ENCODE peak calls at places on chromosomes 6 and 20, in eight cellular contexts. X is stimulated activated CD4-positive, alpha-beta T cell treated with anti-CD3 and anti-CD28 coated beads, Interleukin-12 subunit alpha, Interleukin-12 subunit beta, amount 100 ng/mL, for 24 hours; V is omental fat pad; G is K562; W is stimulated activated CD8-positive, alpha-beta memory T cell treated with anti-CD3 and anti-CD28 coated beads, Interleukin-2, amount 100 ng/mL, for 1 hour; H is Panc1; N is NCI-H2029; I is A172. Q is an unnamed sample.

GRCh38 chr6:153092082-153093013 is 38.7 kb downstream of the RGS17 start:
- DNase-seq in X (no peak), V (no peak), G (no peak), W (no peak), H (no peak), N (no peak), I (peak), Q (no peak)

GRCh38 chr6:18586133-18586532 is 199.0 kb downstream of the RNF144B start:
- DNase-seq in X (no peak), V (no peak), G (no peak), W (no peak), H (no peak), N (no peak), I (no peak), Q (no peak)

GRCh38 chr20:641516-641913 is 11.5 kb downstream of the SRXN1 start:
- DNase-seq in X (no peak), V (no peak), G (peak), W (no peak), H (no peak), N (no peak), I (no peak), Q (no peak)

GRCh38 chr6:30013296-30013922 is 47.7 kb upstream of the POLR1H start:
- DNase-seq in X (no peak), V (no peak), G (peak), W (no peak), H (no peak), N (peak), I (no peak), Q (no peak)

GRCh38 chr6:164023535-164023934 is 609.0 kb downstream of the QKI start:
- DNase-seq in X (no peak), V (no peak), G (no peak), W (no peak), H (no peak), N (no peak), I (no peak), Q (no peak)

GRCh38 chr6:53359843-53360834 is 11.4 kb upstream of the ELOVL5 start:
- DNase-seq in X (no peak), V (no peak), G (peak), W (no peak), H (peak), N (no peak), I (peak), Q (no peak)

GRCh38 chr20:32537657-32538525 is 47.2 kb downstream of the NOL4L start:
- DNase-seq in X (no peak), V (no peak), G (peak), W (no peak), H (no peak), N (no peak), I (no peak), Q (no peak)

GRCh38 chr6:106692112-106692822 is 62.9 kb downstream of the QRSL1 start:
- DNase-seq in X (no peak), V (no peak), G (no peak), W (no peak), H (no peak), N (peak), I (peak), Q (no peak)

GRCh38 chr6:158170656-158171081 is 2.5 kb downstream of the GTF2H5 start:
- DNase-seq in X (no peak), V (no peak), G (no peak), W (no peak), H (no peak), N (no peak), I (peak), Q (no peak)

GRCh38 chr6:7239590-7239948 is 73.4 kb downstream of the SSR1 start:
- DNase-seq in X (no peak), V (no peak), G (no peak), W (no peak), H (no peak), N (no peak), I (no peak), Q (no peak)

GRCh38 chr20:48740269-48740603 is 87.6 kb downstream of the PREX1 start:
- DNase-seq in X (no peak), V (no peak), G (no peak), W (no peak), H (no peak), N (no peak), I (no peak), Q (no peak)

GRCh38 chr6:36141961-36142360 is 11.6 kb downstream of the MAPK13 start:
- DNase-seq in X (no peak), V (no peak), G (no peak), W (no peak), H (no peak), N (no peak), I (no peak), Q (no peak)

GRCh38 chr20:49973964-49974363 is 8.8 kb upstream of the SNAI1 start:
- DNase-seq in X (no peak), V (no peak), G (no peak), W (no peak), H (no peak), N (no peak), I (no peak), Q (no peak)

GRCh38 chr6:104642871-104643270 is 216.8 kb downstream of the HACE1 start:
- DNase-seq in X (no peak), V (no peak), G (no peak), W (no peak), H (no peak), N (no peak), I (peak), Q (no peak)

GRCh38 chr6:18101873-18102272 is 20.6 kb downstream of the NHLRC1 start:
- DNase-seq in X (no peak), V (no peak), G (no peak), W (no peak), H (no peak), N (no peak), I (no peak), Q (no peak)

GRCh38 chr20:10711903-10712373 is 38.1 kb upstream of the JAG1 start:
- DNase-seq in X (no peak), V (no peak), G (no peak), W (no peak), H (no peak), N (no peak), I (no peak), Q (no peak)

GRCh38 chr6:72787521-72788031 is 165.7 kb downstream of the KCNQ5 start:
- DNase-seq in X (no peak), V (no peak), G (no peak), W (no peak), H (peak), N (peak), I (peak), Q (no peak)

GRCh38 chr6:139017227-139017626 is 11.3 kb upstream of the ABRACL start:
- DNase-seq in X (no peak), V (no peak), G (no peak), W (no peak), H (no peak), N (peak), I (no peak), Q (peak)

GRCh38 chr6:139763468-139764214 is 389.2 kb upstream of the CITED2 start:
- DNase-seq in X (no peak), V (no peak), G (no peak), W (no peak), H (no peak), N (no peak), I (peak), Q (no peak)

GRCh38 chr6:133041020-133041419 is 200.1 kb upstream of the EYA4 start:
- DNase-seq in X (no peak), V (no peak), G (peak), W (no peak), H (no peak), N (no peak), I (no peak), Q (no peak)

GRCh38 chr20:35698298-35699126 is 640 bp downstream of the NFS1 start:
- DNase-seq in X (no peak), V (no peak), G (peak), W (no peak), H (no peak), N (no peak), I (no peak), Q (no peak)

GRCh38 chr6:138106665-138107077 is 548 bp downstream of the PERP start:
- DNase-seq in X (no peak), V (no peak), G (no peak), W (no peak), H (no peak), N (no peak), I (no peak), Q (no peak)

GRCh38 chr6:80974579-80974978 is 777.9 kb downstream of the TENT5A start:
- DNase-seq in X (no peak), V (no peak), G (no peak), W (no peak), H (no peak), N (no peak), I (no peak), Q (no peak)

GRCh38 chr6:135537782-135538301 is 40.3 kb upstream of the AHI1 start:
- DNase-seq in X (no peak), V (no peak), G (no peak), W (no peak), H (no peak), N (no peak), I (peak), Q (no peak)

GRCh38 chr6:36327226-36328009 is 9.3 kb downstream of the BNIP5 start:
- DNase-seq in X (no peak), V (no peak), G (no peak), W (no peak), H (no peak), N (no peak), I (no peak), Q (no peak)

GRCh38 chr6:138109042-138109997 is 2.1 kb upstream of the PERP start:
- DNase-seq in X (peak), V (peak), G (peak), W (peak), H (peak), N (peak), I (peak), Q (no peak)

GRCh38 chr20:50673146-50673830 is 18.1 kb downstream of the RIPOR3 start:
- DNase-seq in X (no peak), V (no peak), G (peak), W (no peak), H (no peak), N (no peak), I (no peak), Q (no peak)

GRCh38 chr6:54073487-54073886 is 37.8 kb upstream of the MLIP start:
- DNase-seq in X (no peak), V (no peak), G (no peak), W (no peak), H (no peak), N (no peak), I (no peak), Q (no peak)

GRCh38 chr6:147157930-147158329 is 46.3 kb upstream of the STXBP5 start:
- DNase-seq in X (no peak), V (no peak), G (no peak), W (no peak), H (no peak), N (no peak), I (no peak), Q (no peak)

GRCh38 chr20:4626228-4626627 is 95.5 kb upstream of the PRND start:
- DNase-seq in X (no peak), V (no peak), G (no peak), W (no peak), H (no peak), N (no peak), I (peak), Q (no peak)

GRCh38 chr6:154806804-154807203 is 73.6 kb downstream of the SCAF8 start:
- DNase-seq in X (no peak), V (no peak), G (no peak), W (no peak), H (no peak), N (no peak), I (no peak), Q (no peak)